ENCODE peak calls at places on chromosomes 16 and 17, in six cellular contexts. L is stimulated activated CD8-positive, alpha-beta memory T cell treated with anti-CD3 and anti-CD28 coated beads, Interleukin-4, amount 100 ng/mL, for 1 hour; M is AG08395; B is A549; H is endothelial cell; Y is HFF-Myc. R is an unnamed sample.
A peak's percentile ranks its signal among the peaks of the same experiment; 100 is the strongest.

GRCh38 chr17:48106802-48107136 is 797 bp upstream of the SNX11 start:
- DNase-seq in L (no peak), M (no peak), B (no peak), H (no peak), Y (no peak), R (no peak)

GRCh38 chr17:53061446-53061845 is 761.3 kb upstream of the KIF2B start:
- DNase-seq in L (no peak), M (no peak), B (no peak), H (no peak), Y (no peak), R (no peak)

GRCh38 chr17:79535728-79536025 is 75.2 kb downstream of the RBFOX3 start:
- DNase-seq in L (no peak), M (no peak), B (no peak), H (no peak), Y (no peak), R (no peak)

GRCh38 chr17:39740357-39741111 is 2.8 kb downstream of the GRB7 start:
- DNase-seq in L (no peak), M (peak; percentile 34), B (peak; percentile 66), H (no peak), Y (no peak), R (no peak)

GRCh38 chr17:11969565-11969964 is 27.7 kb downstream of the ZNF18 start:
- DNase-seq in L (no peak), M (no peak), B (no peak), H (no peak), Y (no peak), R (no peak)

GRCh38 chr17:74354123-74354522 is 7.5 kb downstream of the BTBD17 start:
- DNase-seq in L (peak; percentile 17), M (peak; percentile 19), B (peak; percentile 82), H (peak; percentile 81), Y (no peak), R (peak; percentile 21)

GRCh38 chr17:7561589-7562207 is at the start of gene SENP3:
- DNase-seq in L (peak; percentile 80), M (peak; percentile 99), B (peak; percentile 94), H (peak; percentile 91), Y (no peak), R (peak; percentile 92)

GRCh38 chr17:75639771-75640555 is 6.7 kb downstream of the SMIM5 start:
- DNase-seq in L (no peak), M (no peak), B (no peak), H (no peak), Y (no peak), R (no peak)

GRCh38 chr17:36900130-36900590 is 37.1 kb upstream of the LHX1 start:
- DNase-seq in L (no peak), M (no peak), B (no peak), H (no peak), Y (no peak), R (no peak)

GRCh38 chr17:40582328-40582901 is 17.1 kb upstream of the CCR7 start:
- DNase-seq in L (no peak), M (no peak), B (no peak), H (peak; percentile 65), Y (no peak), R (peak; percentile 80)

GRCh38 chr16:77009453-77009852 is 181.5 kb upstream of the MON1B start:
- DNase-seq in L (no peak), M (no peak), B (no peak), H (no peak), Y (no peak), R (no peak)

GRCh38 chr16:87012954-87013938 is 303.9 kb downstream of the C16orf95 start:
- DNase-seq in L (no peak), M (no peak), B (no peak), H (no peak), Y (no peak), R (no peak)

GRCh38 chr17:43479948-43480347 is 3.8 kb upstream of the DHX8 start:
- DNase-seq in L (no peak), M (no peak), B (no peak), H (no peak), Y (no peak), R (no peak)

R was measured in naive thymus-derived CD8-positive, alpha-beta T cell.